ENCODE peak calls at places on chromosomes 13 and 19, in four cellular contexts. Z is NCI-H2029, N is HTR-8/SVneo, U is lower leg skin. C is an unnamed sample.

GRCh38 chr19:15453091-15453498 is 3.3 kb upstream of the WIZ start:
- DNase-seq in Z (no peak), U (no peak), N (no peak), C (no peak)

GRCh38 chr19:1584500-1585242 is 8.0 kb downstream of the MBD3 start:
- DNase-seq in Z (no peak), N (no peak), U (no peak), C (no peak)

GRCh38 chr13:30465541-30466357 is at the start of gene HMGB1:
- DNase-seq in N (peak; percentile 91), U (peak; percentile 99), Z (peak; percentile 92), C (peak; percentile 100)

GRCh38 chr19:32254128-32254527 is 91.3 kb upstream of the ZNF507 start:
- DNase-seq in Z (no peak), U (no peak), N (no peak), C (no peak)

GRCh38 chr13:40109324-40109958 is 454.0 kb downstream of the COG6 start:
- DNase-seq in U (no peak), Z (no peak), N (peak; percentile 31), C (no peak)

GRCh38 chr13:24539500-24540165 is 27.1 kb upstream of the PARP4 start:
- DNase-seq in Z (no peak), N (no peak), U (no peak), C (no peak)

GRCh38 chr19:12800873-12801465 is 631 bp downstream of the PRDX2 start:
- DNase-seq in N (no peak), Z (no peak), U (no peak), C (no peak)

GRCh38 chr13:94706854-94707399 is 5.4 kb downstream of the SOX21 start:
- DNase-seq in N (no peak), U (no peak), Z (no peak), C (no peak)

GRCh38 chr19:5893907-5894703 is 9.5 kb downstream of the NDUFA11 start:
- DNase-seq in U (no peak), N (no peak), Z (no peak), C (no peak)

GRCh38 chr13:89968468-89968867 is 1379.0 kb upstream of the MIR17HG start:
- DNase-seq in U (no peak), Z (no peak), N (no peak), C (no peak)

GRCh38 chr19:12975221-12975756 is 5.9 kb downstream of the DAND5 start:
- DNase-seq in U (no peak), N (no peak), Z (no peak), C (no peak)

GRCh38 chr13:78826312-78826711 is 167.4 kb upstream of the OBI1 start:
- DNase-seq in Z (no peak), N (no peak), U (no peak), C (peak; percentile 41)

GRCh38 chr13:73803997-73804396 is 330.2 kb downstream of the KLF12 start:
- DNase-seq in U (no peak), Z (no peak), N (no peak), C (no peak)

GRCh38 chr19:7658219-7658686 is 10.6 kb upstream of the RETN start:
- DNase-seq in Z (no peak), U (no peak), N (no peak), C (no peak)

GRCh38 chr19:6105444-6105843 is 4.9 kb downstream of the RFX2 start:
- DNase-seq in U (no peak), N (no peak), Z (no peak), C (no peak)

C was measured in NCI-H748 treated with DMSO at 0.1 percent for 48 hours.